ENCODE peak calls at places on chromosomes 3 and 15, in four cellular contexts. C, T, D and O are unnamed samples.

GRCh38 chr3:44885618-44886017 is 11.2 kb downstream of the TGM4 start:
- DNase-seq in C (no peak), T (no peak), D (peak; percentile 34), O (no peak)

GRCh38 chr3:167274141-167274874 is 105.8 kb downstream of the ZBBX start:
- DNase-seq in C (no peak), T (no peak), D (no peak), O (no peak)

GRCh38 chr3:178310833-178311380 is 225.3 kb upstream of the KCNMB2 start:
- DNase-seq in C (no peak), T (no peak), D (no peak), O (no peak)

GRCh38 chr3:64352596-64352989 is 127.3 kb upstream of the PRICKLE2 start:
- DNase-seq in C (no peak), T (no peak), D (no peak), O (no peak)

GRCh38 chr3:65915477-65915876 is 123.2 kb downstream of the MAGI1 start:
- DNase-seq in C (no peak), T (no peak), D (no peak), O (no peak)

GRCh38 chr15:77889009-77889806 is 188.3 kb downstream of the TBC1D2B start:
- DNase-seq in C (no peak), T (no peak), D (no peak), O (no peak)

GRCh38 chr3:14016900-14017475 is 107.7 kb downstream of the CHCHD4 start:
- DNase-seq in C (no peak), T (no peak), D (peak; percentile 38), O (no peak)

GRCh38 chr3:50333744-50334328 is 5.8 kb upstream of the TUSC2 start:
- DNase-seq in C (no peak), T (no peak), D (no peak), O (no peak)

GRCh38 chr15:69991493-69991892 is 106.2 kb downstream of the TLE3 start:
- DNase-seq in C (peak; percentile 56), T (no peak), D (no peak), O (no peak)

GRCh38 chr15:89088605-89089315 is 504 bp downstream of the ABHD2 start:
- DNase-seq in C (no peak), T (no peak), D (no peak), O (no peak)

GRCh38 chr3:106827515-106828213 is 549.6 kb upstream of the CCDC54 start:
- DNase-seq in C (no peak), T (no peak), D (no peak), O (no peak)

GRCh38 chr3:68931406-68932149 is 769 bp downstream of the TAFA4 start:
- DNase-seq in C (peak; percentile 69), T (no peak), D (no peak), O (no peak)

GRCh38 chr3:72482589-72483249 is 365.5 kb downstream of the SHQ1 start:
- DNase-seq in C (no peak), T (peak; percentile 48), D (no peak), O (no peak)

GRCh38 chr15:45641374-45641778 is 6.5 kb downstream of the SQOR start:
- DNase-seq in C (no peak), T (no peak), D (peak; percentile 95), O (no peak)

GRCh38 chr3:173739716-173740115 is 342.2 kb downstream of the NLGN1 start:
- DNase-seq in C (no peak), T (no peak), D (no peak), O (no peak)

GRCh38 chr3:127691974-127692373 is 19.2 kb downstream of the ABTB1 start:
- DNase-seq in C (no peak), T (no peak), D (no peak), O (no peak)

GRCh38 chr3:98884675-98885371 is 16.7 kb downstream of the DCBLD2 start:
- DNase-seq in C (no peak), T (no peak), D (no peak), O (no peak)

GRCh38 chr3:42526616-42527367 is 24.3 kb downstream of the VIPR1 start:
- DNase-seq in C (no peak), T (no peak), D (no peak), O (no peak)

GRCh38 chr3:100789582-100789981 is 80.3 kb downstream of the TFG start:
- DNase-seq in C (no peak), T (no peak), D (no peak), O (no peak)

GRCh38 chr3:8458235-8458634 is 43.4 kb upstream of the LMCD1 start:
- DNase-seq in C (no peak), T (no peak), D (no peak), O (no peak)

GRCh38 chr3:69181592-69182211 is 59.3 kb upstream of the LMOD3 start:
- DNase-seq in C (no peak), T (no peak), D (peak; percentile 80), O (peak; percentile 33)

GRCh38 chr3:157115069-157116006 is 44.6 kb downstream of the CCNL1 start:
- DNase-seq in C (no peak), T (no peak), D (no peak), O (no peak)

GRCh38 chr3:188944108-188944507 is 227.7 kb upstream of the TPRG1 start:
- DNase-seq in C (no peak), T (no peak), D (no peak), O (no peak)

GRCh38 chr3:73600293-73600938 is 24.3 kb downstream of the PDZRN3 start:
- DNase-seq in C (no peak), T (no peak), D (no peak), O (no peak)

GRCh38 chr15:29621626-29622025 is 200.6 kb downstream of the TJP1 start:
- DNase-seq in C (no peak), T (no peak), D (no peak), O (no peak)

GRCh38 chr15:60576515-60576914 is 97.6 kb upstream of the ICE2 start:
- DNase-seq in C (no peak), T (no peak), D (no peak), O (no peak)

GRCh38 chr15:80699981-80700380 is 4.9 kb downstream of the ABHD17C start:
- DNase-seq in C (no peak), T (no peak), D (no peak), O (no peak)

GRCh38 chr15:29815705-29816042 is 6.6 kb downstream of the TJP1 start:
- DNase-seq in C (no peak), T (no peak), D (no peak), O (no peak)

GRCh38 chr3:55461896-55462295 is 25.2 kb downstream of the WNT5A start:
- DNase-seq in C (peak; percentile 17), T (no peak), D (no peak), O (no peak)

GRCh38 chr15:39300451-39301153 is 280.3 kb upstream of the THBS1 start:
- DNase-seq in C (no peak), T (no peak), D (no peak), O (no peak)

GRCh38 chr3:58260733-58261132 is 23.1 kb downstream of the ABHD6 start:
- DNase-seq in C (no peak), T (no peak), D (no peak), O (no peak)

GRCh38 chr3:57079221-57079831 is 18.9 kb downstream of the SPATA12 start:
- DNase-seq in C (no peak), T (no peak), D (peak; percentile 28), O (peak; percentile 47)

GRCh38 chr3:66047321-66048050 is 8.8 kb upstream of the MAGI1 start:
- DNase-seq in C (no peak), T (no peak), D (peak; percentile 62), O (no peak)

GRCh38 chr15:40308844-40309189 is 1.1 kb upstream of the PLCB2 start:
- DNase-seq in C (no peak), T (no peak), D (no peak), O (no peak)

GRCh38 chr15:40307421-40308165 is at the start of gene PLCB2:
- DNase-seq in C (no peak), T (peak; percentile 16), D (peak; percentile 14), O (no peak)

GRCh38 chr15:40305281-40305680 is 2.5 kb downstream of the PLCB2 start:
- DNase-seq in C (no peak), T (no peak), D (no peak), O (no peak)

GRCh38 chr15:40306908-40307307 is 827 bp downstream of the PLCB2 start:
- DNase-seq in C (no peak), T (no peak), D (no peak), O (no peak)

GRCh38 chr15:40306371-40306770 is 1.4 kb downstream of the PLCB2 start:
- DNase-seq in C (no peak), T (no peak), D (no peak), O (no peak)
- H3K4me3 ChIP-seq in C (no peak overlapping the region), T (peak overlapping the region; percentile 80), D (no peak overlapping the region), O (no peak overlapping the region)

GRCh38 chr15:25796395-25796794 is 66.7 kb downstream of the ATP10A start:
- DNase-seq in C (no peak), T (no peak), D (no peak), O (no peak)
- H3K9ac ChIP-seq in C (no peak overlapping the region), T (no peak overlapping the region), D (no peak overlapping the region), O (no peak overlapping the region)

GRCh38 chr3:39103324-39103693 is 4.1 kb downstream of the GORASP1 start:
- DNase-seq in C (peak; percentile 45), T (no peak), D (no peak), O (no peak)
- TF ChIP-seq SUZ12 in C (no peak), T (no peak), D (no peak), O (no peak)

DNA sequence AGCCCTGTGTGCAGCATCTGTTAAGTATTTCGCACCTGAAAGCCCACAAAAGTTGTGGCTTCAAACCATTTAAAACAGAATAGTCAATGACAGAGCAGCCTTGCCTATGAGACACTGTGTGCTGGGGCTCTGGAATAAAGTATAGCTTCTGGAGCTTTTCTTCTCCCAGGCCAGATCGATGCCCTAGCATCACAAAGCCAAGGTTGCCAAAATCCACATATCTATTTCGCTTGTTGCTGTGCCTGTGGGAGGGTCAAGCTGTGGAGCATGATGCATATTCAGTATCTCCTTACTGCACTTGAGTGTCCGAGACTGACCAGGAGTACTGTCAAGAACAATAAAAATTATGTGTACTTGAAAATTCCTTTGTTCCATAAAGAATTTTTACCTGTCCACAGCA is 7.6 kb downstream of the PLOD2 start:
- DNase-seq in C (no peak), T (no peak), D (no peak), O (no peak)
- H3K4me3 ChIP-seq in C (no peak overlapping the region), T (no peak overlapping the region), D (peak overlapping the region; percentile 9), O (no peak overlapping the region)

DNA sequence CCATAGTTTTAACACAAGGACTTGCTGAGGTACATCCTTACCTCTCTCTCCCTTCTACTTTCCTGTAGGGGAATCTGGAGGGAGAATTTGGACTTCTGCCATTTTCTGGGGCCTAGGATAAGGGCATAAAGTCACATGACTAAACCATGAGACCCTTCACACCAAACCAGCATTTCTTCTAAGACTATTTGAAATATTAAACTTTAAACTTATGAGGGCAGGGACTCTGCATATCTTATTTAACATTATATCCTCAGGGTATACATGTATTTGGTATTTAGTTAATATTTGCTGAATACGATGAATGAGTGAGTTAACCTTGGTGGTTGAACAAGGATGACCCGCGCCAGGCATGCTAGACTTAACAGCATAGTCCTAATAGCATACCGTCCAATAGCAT is 63.4 kb downstream of the USP13 start:
- DNase-seq in C (no peak), T (no peak), D (no peak), O (no peak)
- H3K9ac ChIP-seq in C (no peak overlapping the region), T (no peak overlapping the region), D (no peak overlapping the region), O (no peak overlapping the region)

GRCh38 chr3:131141770-131142169 is 115.1 kb downstream of the NEK11 start:
- DNase-seq in C (no peak), T (no peak), D (no peak), O (no peak)

GRCh38 chr3:131143802-131144201 is 117.1 kb downstream of the NEK11 start:
- DNase-seq in C (no peak), T (no peak), D (no peak), O (no peak)

GRCh38 chr3:131140891-131141290 is 114.2 kb downstream of the NEK11 start:
- DNase-seq in C (no peak), T (no peak), D (no peak), O (no peak)

GRCh38 chr3:131147534-131147933 is 120.9 kb downstream of the NEK11 start:
- DNase-seq in C (no peak), T (no peak), D (no peak), O (no peak)

GRCh38 chr3:131142580-131142979 is 115.9 kb downstream of the NEK11 start:
- DNase-seq in C (no peak), T (no peak), D (no peak), O (no peak)
- TF ChIP-seq SUZ12 in C (no peak), T (no peak), D (no peak), O (no peak)